ENCODE peak calls at places on chromosomes 7 and 10, in six cellular contexts. One of them, this sample, is unnamed.

GRCh38 chr7:136294977-136295376 is 317.8 kb upstream of the MTPN start:
- DNase-seq in spleen: no peak
- DNase-seq in GM10248: no peak
- DNase-seq in COR-L47: no peak
- DNase-seq in PC-3: peak
- DNase-seq in GM04503: no peak
- DNase-seq in this sample: no peak

GRCh38 chr7:6576024-6576866 is 1.0 kb upstream of the ZDHHC4 start:
- DNase-seq in spleen: peak
- DNase-seq in GM10248: no peak
- DNase-seq in COR-L47: no peak
- DNase-seq in PC-3: peak
- DNase-seq in GM04503: no peak
- DNase-seq in this sample: no peak

GRCh38 chr7:16619979-16620408 is 25.6 kb downstream of the ANKMY2 start:
- DNase-seq in spleen: no peak
- DNase-seq in GM10248: peak
- DNase-seq in COR-L47: no peak
- DNase-seq in PC-3: peak
- DNase-seq in GM04503: no peak
- DNase-seq in this sample: no peak

GRCh38 chr10:77264107-77264506 is 373.5 kb downstream of the KCNMA1 start:
- DNase-seq in spleen: no peak
- DNase-seq in GM10248: peak
- DNase-seq in COR-L47: no peak
- DNase-seq in PC-3: peak
- DNase-seq in GM04503: no peak
- DNase-seq in this sample: no peak

GRCh38 chr7:142438235-142438922 is 180.5 kb upstream of the PRSS58 start:
- DNase-seq in spleen: no peak
- DNase-seq in GM10248: peak
- DNase-seq in COR-L47: peak
- DNase-seq in PC-3: peak
- DNase-seq in GM04503: no peak
- DNase-seq in this sample: no peak

GRCh38 chr10:118501637-118502440 is 93.6 kb downstream of the PRLHR start:
- DNase-seq in spleen: no peak
- DNase-seq in GM10248: no peak
- DNase-seq in COR-L47: no peak
- DNase-seq in PC-3: peak
- DNase-seq in GM04503: peak
- DNase-seq in this sample: no peak

GRCh38 chr10:48463318-48464003 is 141.4 kb downstream of the ARHGAP22 start:
- DNase-seq in spleen: peak
- DNase-seq in GM10248: no peak
- DNase-seq in COR-L47: peak
- DNase-seq in PC-3: no peak
- DNase-seq in GM04503: peak
- DNase-seq in this sample: no peak

GRCh38 chr7:91156326-91156725 is 107.9 kb upstream of the FZD1 start:
- DNase-seq in spleen: no peak
- DNase-seq in GM10248: no peak
- DNase-seq in COR-L47: no peak
- DNase-seq in PC-3: no peak
- DNase-seq in GM04503: no peak
- DNase-seq in this sample: no peak

GRCh38 chr7:114789161-114789560 is 132.7 kb upstream of the MDFIC start:
- DNase-seq in spleen: no peak
- DNase-seq in GM10248: no peak
- DNase-seq in COR-L47: no peak
- DNase-seq in PC-3: peak
- DNase-seq in GM04503: no peak
- DNase-seq in this sample: no peak